ENCODE peak calls at places on chromosome 14, in nine cellular contexts. One of them, this sample, is unnamed.
A peak's percentile ranks its signal among the peaks of the same experiment; 100 is the strongest.

GRCh38 chr14:90483551-90483950 is 86.7 kb downstream of the CALM1 start:
- DNase-seq in left ventricle myocardium inferior: no peak
- DNase-seq in heart right ventricle: peak; percentile 31
- DNase-seq in cardiac fibroblast: no peak
- DNase-seq in progenitor cell of endocrine pancreas: no peak
- DNase-seq in astrocyte of the spinal cord: no peak
- DNase-seq in GM13977: peak; percentile 3
- DNase-seq in pancreas: peak; percentile 48
- DNase-seq in HFF-Myc: no peak
- DNase-seq in this sample: peak; percentile 11

GRCh38 chr14:92754956-92755355 is 6.5 kb upstream of the LGMN start:
- DNase-seq in astrocyte of the spinal cord: no peak
- DNase-seq in left ventricle myocardium inferior: no peak
- DNase-seq in heart right ventricle: no peak
- DNase-seq in pancreas: peak; percentile 21
- DNase-seq in cardiac fibroblast: peak; percentile 19
- DNase-seq in GM13977: no peak
- DNase-seq in HFF-Myc: no peak
- DNase-seq in progenitor cell of endocrine pancreas: no peak
- DNase-seq in this sample: no peak

GRCh38 chr14:96754845-96755184 is 42.4 kb upstream of the VRK1 start:
- DNase-seq in cardiac fibroblast: no peak
- DNase-seq in GM13977: no peak
- DNase-seq in heart right ventricle: no peak
- DNase-seq in astrocyte of the spinal cord: no peak
- DNase-seq in left ventricle myocardium inferior: no peak
- DNase-seq in progenitor cell of endocrine pancreas: no peak
- DNase-seq in pancreas: no peak
- DNase-seq in HFF-Myc: peak; percentile 26
- DNase-seq in this sample: no peak

GRCh38 chr14:75578099-75578785 is at the start of gene FLVCR2:
- DNase-seq in progenitor cell of endocrine pancreas: peak; percentile 22
- DNase-seq in cardiac fibroblast: peak; percentile 87
- DNase-seq in left ventricle myocardium inferior: peak; percentile 86
- DNase-seq in HFF-Myc: no peak
- DNase-seq in astrocyte of the spinal cord: peak; percentile 73
- DNase-seq in GM13977: peak; percentile 79
- DNase-seq in heart right ventricle: peak; percentile 80
- DNase-seq in pancreas: peak; percentile 70
- DNase-seq in this sample: peak; percentile 86

GRCh38 chr14:100592972-100593371 is 5.8 kb upstream of the BEGAIN start:
- DNase-seq in HFF-Myc: no peak
- DNase-seq in astrocyte of the spinal cord: no peak
- DNase-seq in cardiac fibroblast: no peak
- DNase-seq in pancreas: no peak
- DNase-seq in progenitor cell of endocrine pancreas: no peak
- DNase-seq in left ventricle myocardium inferior: no peak
- DNase-seq in heart right ventricle: no peak
- DNase-seq in GM13977: no peak
- DNase-seq in this sample: no peak

GRCh38 chr14:24252289-24253124 is 10.1 kb upstream of the TINF2 start:
- DNase-seq in GM13977: no peak
- DNase-seq in heart right ventricle: no peak
- DNase-seq in cardiac fibroblast: no peak
- DNase-seq in progenitor cell of endocrine pancreas: no peak
- DNase-seq in left ventricle myocardium inferior: no peak
- DNase-seq in astrocyte of the spinal cord: no peak
- DNase-seq in pancreas: no peak
- DNase-seq in HFF-Myc: no peak
- DNase-seq in this sample: no peak

GRCh38 chr14:47438650-47439140 is 236.7 kb downstream of the MDGA2 start:
- DNase-seq in left ventricle myocardium inferior: no peak
- DNase-seq in heart right ventricle: no peak
- DNase-seq in progenitor cell of endocrine pancreas: no peak
- DNase-seq in cardiac fibroblast: no peak
- DNase-seq in astrocyte of the spinal cord: peak; percentile 65
- DNase-seq in GM13977: no peak
- DNase-seq in pancreas: no peak
- DNase-seq in HFF-Myc: no peak
- DNase-seq in this sample: no peak

GRCh38 chr14:37172024-37172869 is at the start of gene SLC25A21:
- DNase-seq in progenitor cell of endocrine pancreas: peak; percentile 61
- DNase-seq in HFF-Myc: peak; percentile 44
- DNase-seq in cardiac fibroblast: peak; percentile 69
- DNase-seq in GM13977: no peak
- DNase-seq in left ventricle myocardium inferior: peak; percentile 71
- DNase-seq in heart right ventricle: peak; percentile 69
- DNase-seq in pancreas: peak; percentile 79
- DNase-seq in astrocyte of the spinal cord: peak; percentile 89
- DNase-seq in this sample: no peak

GRCh38 chr14:36021030-36021422 is 155.5 kb downstream of the PTCSC3 start:
- DNase-seq in heart right ventricle: no peak
- DNase-seq in HFF-Myc: no peak
- DNase-seq in progenitor cell of endocrine pancreas: no peak
- DNase-seq in pancreas: no peak
- DNase-seq in GM13977: peak; percentile 24
- DNase-seq in cardiac fibroblast: no peak
- DNase-seq in left ventricle myocardium inferior: no peak
- DNase-seq in astrocyte of the spinal cord: no peak
- DNase-seq in this sample: no peak

GRCh38 chr14:90758959-90759358 is 57.3 kb downstream of the TTC7B start:
- DNase-seq in astrocyte of the spinal cord: no peak
- DNase-seq in pancreas: peak; percentile 46
- DNase-seq in heart right ventricle: peak; percentile 64
- DNase-seq in HFF-Myc: no peak
- DNase-seq in progenitor cell of endocrine pancreas: no peak
- DNase-seq in GM13977: no peak
- DNase-seq in cardiac fibroblast: peak; percentile 46
- DNase-seq in left ventricle myocardium inferior: peak; percentile 74
- DNase-seq in this sample: no peak

GRCh38 chr14:99752486-99753121 is 40.6 kb upstream of the EML1 start:
- DNase-seq in heart right ventricle: no peak
- DNase-seq in HFF-Myc: peak; percentile 39
- DNase-seq in astrocyte of the spinal cord: peak; percentile 82
- DNase-seq in left ventricle myocardium inferior: peak; percentile 13
- DNase-seq in pancreas: no peak
- DNase-seq in progenitor cell of endocrine pancreas: no peak
- DNase-seq in GM13977: no peak
- DNase-seq in cardiac fibroblast: peak; percentile 59
- DNase-seq in this sample: no peak

GRCh38 chr14:61403411-61403810 is 82.0 kb downstream of the PRKCH start:
- DNase-seq in GM13977: peak; percentile 35
- DNase-seq in pancreas: no peak
- DNase-seq in left ventricle myocardium inferior: no peak
- DNase-seq in HFF-Myc: no peak
- DNase-seq in progenitor cell of endocrine pancreas: no peak
- DNase-seq in heart right ventricle: no peak
- DNase-seq in astrocyte of the spinal cord: no peak
- DNase-seq in cardiac fibroblast: no peak
- DNase-seq in this sample: peak; percentile 44

GRCh38 chr14:52312872-52313492 is 1.1 kb upstream of the PTGER2 start:
- DNase-seq in HFF-Myc: no peak
- DNase-seq in progenitor cell of endocrine pancreas: no peak
- DNase-seq in cardiac fibroblast: peak; percentile 56
- DNase-seq in astrocyte of the spinal cord: no peak
- DNase-seq in left ventricle myocardium inferior: no peak
- DNase-seq in heart right ventricle: no peak
- DNase-seq in pancreas: no peak
- DNase-seq in GM13977: no peak
- DNase-seq in this sample: no peak

GRCh38 chr14:102699416-102700110 is 77.7 kb upstream of the TRAF3 start:
- DNase-seq in pancreas: no peak
- DNase-seq in left ventricle myocardium inferior: no peak
- DNase-seq in HFF-Myc: no peak
- DNase-seq in GM13977: no peak
- DNase-seq in astrocyte of the spinal cord: no peak
- DNase-seq in cardiac fibroblast: peak; percentile 17
- DNase-seq in heart right ventricle: no peak
- DNase-seq in progenitor cell of endocrine pancreas: no peak
- DNase-seq in this sample: no peak

GRCh38 chr14:99660794-99661193 is 15.9 kb downstream of the HHIPL1 start:
- DNase-seq in heart right ventricle: no peak
- DNase-seq in cardiac fibroblast: no peak
- DNase-seq in left ventricle myocardium inferior: no peak
- DNase-seq in GM13977: no peak
- DNase-seq in pancreas: no peak
- DNase-seq in HFF-Myc: no peak
- DNase-seq in progenitor cell of endocrine pancreas: no peak
- DNase-seq in astrocyte of the spinal cord: no peak
- DNase-seq in this sample: no peak

GRCh38 chr14:21796912-21797311 is 123.3 kb upstream of the OR4E1 start:
- DNase-seq in GM13977: no peak
- DNase-seq in pancreas: no peak
- DNase-seq in astrocyte of the spinal cord: no peak
- DNase-seq in HFF-Myc: no peak
- DNase-seq in cardiac fibroblast: no peak
- DNase-seq in left ventricle myocardium inferior: no peak
- DNase-seq in heart right ventricle: no peak
- DNase-seq in progenitor cell of endocrine pancreas: no peak
- DNase-seq in this sample: no peak

GRCh38 chr14:70359076-70359424 is 433 bp downstream of the COX16 start:
- DNase-seq in left ventricle myocardium inferior: peak; percentile 21
- DNase-seq in heart right ventricle: no peak
- DNase-seq in HFF-Myc: no peak
- DNase-seq in pancreas: no peak
- DNase-seq in progenitor cell of endocrine pancreas: no peak
- DNase-seq in cardiac fibroblast: no peak
- DNase-seq in GM13977: peak; percentile 11
- DNase-seq in astrocyte of the spinal cord: no peak
- DNase-seq in this sample: no peak

GRCh38 chr14:34684578-34684977 is 29.8 kb downstream of the CFL2 start:
- DNase-seq in HFF-Myc: no peak
- DNase-seq in left ventricle myocardium inferior: no peak
- DNase-seq in GM13977: no peak
- DNase-seq in heart right ventricle: no peak
- DNase-seq in progenitor cell of endocrine pancreas: no peak
- DNase-seq in cardiac fibroblast: peak; percentile 24
- DNase-seq in pancreas: no peak
- DNase-seq in astrocyte of the spinal cord: peak; percentile 20
- DNase-seq in this sample: no peak

GRCh38 chr14:45790293-45790692 is 537.3 kb upstream of the MIS18BP1 start:
- DNase-seq in progenitor cell of endocrine pancreas: no peak
- DNase-seq in cardiac fibroblast: no peak
- DNase-seq in GM13977: no peak
- DNase-seq in astrocyte of the spinal cord: no peak
- DNase-seq in heart right ventricle: no peak
- DNase-seq in left ventricle myocardium inferior: no peak
- DNase-seq in HFF-Myc: no peak
- DNase-seq in pancreas: no peak
- DNase-seq in this sample: no peak

GRCh38 chr14:72863216-72864006 is 30.5 kb downstream of the DPF3 start:
- DNase-seq in progenitor cell of endocrine pancreas: no peak
- DNase-seq in GM13977: peak; percentile 17
- DNase-seq in astrocyte of the spinal cord: no peak
- DNase-seq in cardiac fibroblast: no peak
- DNase-seq in left ventricle myocardium inferior: no peak
- DNase-seq in HFF-Myc: no peak
- DNase-seq in heart right ventricle: no peak
- DNase-seq in pancreas: no peak
- DNase-seq in this sample: no peak
- TF ChIP-seq CTCF in progenitor cell of endocrine pancreas: no peak
- TF ChIP-seq CTCF in GM13977: no peak
- TF ChIP-seq CTCF in astrocyte of the spinal cord: no peak
- TF ChIP-seq CTCF in cardiac fibroblast: no peak
- TF ChIP-seq CTCF in left ventricle myocardium inferior: no peak
- TF ChIP-seq CTCF in HFF-Myc: no peak
- TF ChIP-seq CTCF in heart right ventricle: no peak
- TF ChIP-seq CTCF in pancreas: no peak
- TF ChIP-seq CTCF in this sample: no peak

GRCh38 chr14:77131206-77131605 is 10.4 kb downstream of the ZDHHC22 start:
- DNase-seq in heart right ventricle: no peak
- DNase-seq in astrocyte of the spinal cord: no peak
- DNase-seq in cardiac fibroblast: no peak
- DNase-seq in pancreas: no peak
- DNase-seq in HFF-Myc: no peak
- DNase-seq in GM13977: no peak
- DNase-seq in left ventricle myocardium inferior: no peak
- DNase-seq in progenitor cell of endocrine pancreas: no peak
- DNase-seq in this sample: no peak

GRCh38 chr14:77133718-77134338 is 7.8 kb downstream of the ZDHHC22 start:
- DNase-seq in cardiac fibroblast: peak; percentile 73
- DNase-seq in left ventricle myocardium inferior: peak; percentile 40
- DNase-seq in progenitor cell of endocrine pancreas: peak; percentile 84
- DNase-seq in heart right ventricle: peak; percentile 65
- DNase-seq in astrocyte of the spinal cord: peak; percentile 60
- DNase-seq in pancreas: peak; percentile 63
- DNase-seq in GM13977: peak; percentile 84
- DNase-seq in HFF-Myc: peak; percentile 50
- DNase-seq in this sample: peak; percentile 86

GRCh38 chr14:77130386-77130785 is 11.2 kb downstream of the ZDHHC22 start:
- DNase-seq in progenitor cell of endocrine pancreas: no peak
- DNase-seq in GM13977: peak; percentile 7
- DNase-seq in HFF-Myc: no peak
- DNase-seq in pancreas: no peak
- DNase-seq in heart right ventricle: no peak
- DNase-seq in astrocyte of the spinal cord: no peak
- DNase-seq in cardiac fibroblast: no peak
- DNase-seq in left ventricle myocardium inferior: no peak
- DNase-seq in this sample: peak; percentile 3

GRCh38 chr14:77128414-77128891 is 13.1 kb downstream of the ZDHHC22 start:
- DNase-seq in pancreas: peak; percentile 42
- DNase-seq in cardiac fibroblast: no peak
- DNase-seq in left ventricle myocardium inferior: no peak
- DNase-seq in heart right ventricle: no peak
- DNase-seq in GM13977: no peak
- DNase-seq in astrocyte of the spinal cord: no peak
- DNase-seq in progenitor cell of endocrine pancreas: no peak
- DNase-seq in HFF-Myc: no peak
- DNase-seq in this sample: no peak

GRCh38 chr14:77131871-77132486 is 9.6 kb downstream of the ZDHHC22 start:
- DNase-seq in astrocyte of the spinal cord: no peak
- DNase-seq in HFF-Myc: no peak
- DNase-seq in pancreas: no peak
- DNase-seq in heart right ventricle: no peak
- DNase-seq in cardiac fibroblast: no peak
- DNase-seq in GM13977: peak; percentile 6
- DNase-seq in left ventricle myocardium inferior: no peak
- DNase-seq in progenitor cell of endocrine pancreas: no peak
- DNase-seq in this sample: no peak
- TF ChIP-seq CTCF in astrocyte of the spinal cord: no peak
- TF ChIP-seq CTCF in HFF-Myc: no peak
- TF ChIP-seq CTCF in pancreas: no peak
- TF ChIP-seq CTCF in heart right ventricle: no peak
- TF ChIP-seq CTCF in cardiac fibroblast: no peak
- TF ChIP-seq CTCF in GM13977: no peak
- TF ChIP-seq CTCF in left ventricle myocardium inferior: no peak
- TF ChIP-seq CTCF in progenitor cell of endocrine pancreas: no peak
- TF ChIP-seq CTCF in this sample: no peak

GRCh38 chr14:39179042-39179441 is 4.0 kb downstream of the PNN start:
- DNase-seq in HFF-Myc: no peak
- DNase-seq in pancreas: no peak
- DNase-seq in heart right ventricle: no peak
- DNase-seq in GM13977: no peak
- DNase-seq in left ventricle myocardium inferior: no peak
- DNase-seq in astrocyte of the spinal cord: no peak
- DNase-seq in progenitor cell of endocrine pancreas: no peak
- DNase-seq in cardiac fibroblast: no peak
- DNase-seq in this sample: no peak
- TF ChIP-seq CTCF in HFF-Myc: no peak
- TF ChIP-seq CTCF in pancreas: no peak
- TF ChIP-seq CTCF in heart right ventricle: no peak
- TF ChIP-seq CTCF in GM13977: no peak
- TF ChIP-seq CTCF in left ventricle myocardium inferior: no peak
- TF ChIP-seq CTCF in astrocyte of the spinal cord: no peak
- TF ChIP-seq CTCF in progenitor cell of endocrine pancreas: no peak
- TF ChIP-seq CTCF in cardiac fibroblast: no peak
- TF ChIP-seq CTCF in this sample: no peak

GRCh38 chr14:104865631-104866441 is 768 bp downstream of the CEP170B start:
- DNase-seq in progenitor cell of endocrine pancreas: no peak
- DNase-seq in left ventricle myocardium inferior: peak; percentile 65
- DNase-seq in heart right ventricle: peak; percentile 71
- DNase-seq in cardiac fibroblast: peak; percentile 76
- DNase-seq in GM13977: no peak
- DNase-seq in astrocyte of the spinal cord: peak; percentile 67
- DNase-seq in pancreas: peak; percentile 55
- DNase-seq in HFF-Myc: no peak
- DNase-seq in this sample: no peak
- TF ChIP-seq CTCF in progenitor cell of endocrine pancreas: no peak
- TF ChIP-seq CTCF in left ventricle myocardium inferior: no peak
- TF ChIP-seq CTCF in heart right ventricle: no peak
- TF ChIP-seq CTCF in cardiac fibroblast: no peak
- TF ChIP-seq CTCF in GM13977: no peak
- TF ChIP-seq CTCF in astrocyte of the spinal cord: no peak
- TF ChIP-seq CTCF in pancreas: no peak
- TF ChIP-seq CTCF in HFF-Myc: no peak
- TF ChIP-seq CTCF in this sample: no peak